ENCODE peak calls at places on chromosomes 6 and 20, in five cellular contexts. X is DND-41, M is mesendoderm, O is GM23248, Q is neuronal stem cell. T is an unnamed sample.

GRCh38 chr6:10425973-10426780 is 11.3 kb upstream of the TFAP2A start:
- DNase-seq in M (peak), Q (no peak), O (peak), X (no peak), T (peak)

GRCh38 chr20:31604567-31605030 is 490 bp upstream of the ID1 start:
- DNase-seq in M (no peak), O (no peak), Q (no peak), X (no peak), T (no peak)

GRCh38 chr6:139762587-139763031 is 388.2 kb upstream of the CITED2 start:
- DNase-seq in X (no peak), M (no peak), O (peak), Q (no peak), T (no peak)

GRCh38 chr20:63576311-63576710 is 2.3 kb upstream of the HELZ2 start:
- DNase-seq in M (no peak), Q (no peak), O (peak), X (no peak), T (no peak)

GRCh38 chr6:170166511-170167122 is 124.3 kb downstream of the DLL1 start:
- DNase-seq in X (no peak), Q (no peak), M (no peak), O (no peak), T (peak)

GRCh38 chr20:17934141-17934862 is 34.3 kb downstream of the SNX5 start:
- DNase-seq in X (no peak), O (no peak), Q (no peak), M (no peak), T (peak)

GRCh38 chr6:79604583-79605037 is 26.5 kb upstream of the SH3BGRL2 start:
- DNase-seq in Q (no peak), M (no peak), O (peak), X (no peak), T (peak)

GRCh38 chr6:150537481-150537880 is 62.2 kb upstream of the PLEKHG1 start:
- DNase-seq in X (no peak), Q (no peak), M (no peak), O (no peak), T (no peak)

GRCh38 chr20:4666001-4666470 is 55.7 kb upstream of the PRND start:
- DNase-seq in O (peak), X (peak), Q (no peak), M (no peak), T (peak)

GRCh38 chr20:32582659-32583580 is 2.2 kb downstream of the NOL4L start:
- DNase-seq in O (peak), M (peak), X (peak), Q (peak), T (peak)

GRCh38 chr20:43911066-43911465 is 3.6 kb upstream of the TOX2 start:
- DNase-seq in M (peak), Q (no peak), X (no peak), O (peak), T (peak)

GRCh38 chr6:76634695-76635094 is 562.2 kb upstream of the IMPG1 start:
- DNase-seq in O (no peak), X (no peak), M (no peak), Q (no peak), T (no peak)

GRCh38 chr6:25331085-25331685 is 52.0 kb downstream of the CARMIL1 start:
- DNase-seq in M (no peak), Q (no peak), X (no peak), O (peak), T (no peak)

GRCh38 chr6:36735110-36735971 is 37.7 kb downstream of the RAB44 start:
- DNase-seq in X (no peak), Q (no peak), O (peak), M (peak), T (peak)

GRCh38 chr6:42374027-42374669 is 77.6 kb downstream of the TRERF1 start:
- DNase-seq in Q (no peak), M (no peak), O (no peak), X (no peak), T (no peak)

GRCh38 chr6:134529921-134530320 is 212.0 kb upstream of the SGK1 start:
- DNase-seq in O (peak), M (no peak), X (peak), Q (no peak), T (peak)

GRCh38 chr20:54345817-54346216 is 129.6 kb upstream of the DOK5 start:
- DNase-seq in O (peak), M (peak), Q (no peak), X (no peak), T (peak)

GRCh38 chr6:166331503-166332133 is 10.7 kb downstream of the SFT2D1 start:
- DNase-seq in O (no peak), M (no peak), Q (no peak), X (no peak), T (no peak)

GRCh38 chr6:121435444-121436069 is at the start of gene GJA1:
- DNase-seq in O (peak), X (no peak), M (peak), Q (peak), T (peak)

GRCh38 chr6:90905351-90905750 is 318.5 kb upstream of the MAP3K7 start:
- DNase-seq in O (no peak), M (no peak), Q (no peak), X (no peak), T (no peak)

GRCh38 chr6:49693512-49693911 is 19.8 kb downstream of the CRISP2 start:
- DNase-seq in X (no peak), O (no peak), M (no peak), Q (no peak), T (no peak)

GRCh38 chr6:82182756-82183155 is 64.8 kb downstream of the IBTK start:
- DNase-seq in Q (no peak), X (no peak), O (peak), M (peak), T (peak)

GRCh38 chr20:64001607-64002011 is 20.7 kb downstream of the PRPF6 start:
- DNase-seq in M (no peak), O (no peak), Q (no peak), X (no peak), T (no peak)

GRCh38 chr6:40957616-40958492 is 81.2 kb downstream of the UNC5CL start:
- DNase-seq in Q (no peak), M (no peak), X (no peak), O (peak), T (peak)

GRCh38 chr6:111423055-111423633 is 59.9 kb downstream of the REV3L start:
- DNase-seq in X (no peak), Q (no peak), O (peak), M (no peak), T (no peak)

DNA sequence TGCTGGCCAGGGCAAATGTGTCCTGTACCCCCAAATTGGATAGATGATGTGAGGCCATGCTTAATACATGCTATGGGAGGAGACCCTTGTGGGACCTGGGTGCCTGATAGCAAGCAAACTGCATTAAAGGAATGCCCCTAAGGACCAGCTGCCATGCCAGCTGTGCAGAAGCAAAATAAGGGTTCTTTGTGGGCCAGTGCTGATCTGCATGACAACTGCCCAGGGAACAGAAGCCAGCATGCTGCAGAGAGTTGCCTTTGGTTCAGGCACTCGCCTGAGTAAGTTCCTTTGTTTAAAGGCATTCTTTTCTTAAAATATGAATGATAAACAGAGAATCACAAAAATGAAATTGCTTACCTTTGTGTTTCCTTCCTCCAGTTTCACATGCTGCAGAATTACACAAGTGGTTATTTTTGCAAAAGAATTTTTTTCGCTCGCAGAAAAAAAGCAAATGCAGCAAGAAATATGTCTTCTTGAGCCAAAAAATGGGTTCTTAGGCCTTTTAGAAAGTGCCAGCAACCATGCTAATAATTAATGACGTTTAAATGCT is 6.9 kb upstream of the SYNDIG1 start:
- DNase-seq in O (no peak), Q (peak), X (no peak), M (no peak), T (no peak)
- H3K4me2 ChIP-seq in O (no peak), Q (no peak), X (no peak), M (no peak), T (no peak)

GRCh38 chr6:15297895-15298590 is 52.2 kb downstream of the JARID2 start:
- DNase-seq in Q (no peak), O (peak), X (no peak), M (peak), T (no peak)
- H3K4me2 ChIP-seq in Q (no peak), O (no peak), X (no peak), M (no peak), T (no peak)

GRCh38 chr20:57321142-57321541 is 8.5 kb upstream of the SPO11 start:
- DNase-seq in X (no peak), M (no peak), O (no peak), Q (no peak), T (no peak)

GRCh38 chr20:57325632-57326356 is 3.8 kb upstream of the SPO11 start:
- DNase-seq in Q (no peak), X (no peak), O (no peak), M (no peak), T (no peak)

GRCh38 chr20:57322476-57322875 is 7.1 kb upstream of the SPO11 start:
- DNase-seq in M (no peak), X (no peak), Q (no peak), O (peak), T (no peak)

GRCh38 chr20:57320358-57320757 is 9.2 kb upstream of the SPO11 start:
- DNase-seq in O (no peak), M (no peak), Q (no peak), X (no peak), T (no peak)

DNA sequence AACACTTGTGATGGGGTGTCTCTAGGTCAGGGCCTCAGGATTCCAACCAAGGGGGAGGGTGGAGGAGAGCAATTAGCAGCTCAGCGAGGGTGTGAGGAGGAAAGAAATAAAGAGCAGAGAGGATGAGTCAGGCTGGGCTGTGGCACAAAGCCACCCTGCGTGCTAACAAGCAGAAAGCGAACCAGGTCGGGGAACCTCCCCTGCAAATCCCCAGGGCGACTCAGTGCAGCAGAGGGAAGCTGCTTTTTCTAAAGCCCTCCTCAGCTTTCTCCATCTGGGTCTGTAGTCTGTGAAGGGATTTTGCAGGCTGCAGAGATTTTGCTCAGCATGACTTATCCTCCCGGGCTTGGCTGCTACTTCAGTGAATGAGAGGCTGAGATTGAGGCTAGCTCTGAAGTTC is 6.6 kb upstream of the SPO11 start:
- DNase-seq in M (peak), O (peak), X (no peak), Q (peak), T (no peak)
- H3K4me2 ChIP-seq in M (no peak), O (peak), X (no peak), Q (peak), T (no peak)

DNA sequence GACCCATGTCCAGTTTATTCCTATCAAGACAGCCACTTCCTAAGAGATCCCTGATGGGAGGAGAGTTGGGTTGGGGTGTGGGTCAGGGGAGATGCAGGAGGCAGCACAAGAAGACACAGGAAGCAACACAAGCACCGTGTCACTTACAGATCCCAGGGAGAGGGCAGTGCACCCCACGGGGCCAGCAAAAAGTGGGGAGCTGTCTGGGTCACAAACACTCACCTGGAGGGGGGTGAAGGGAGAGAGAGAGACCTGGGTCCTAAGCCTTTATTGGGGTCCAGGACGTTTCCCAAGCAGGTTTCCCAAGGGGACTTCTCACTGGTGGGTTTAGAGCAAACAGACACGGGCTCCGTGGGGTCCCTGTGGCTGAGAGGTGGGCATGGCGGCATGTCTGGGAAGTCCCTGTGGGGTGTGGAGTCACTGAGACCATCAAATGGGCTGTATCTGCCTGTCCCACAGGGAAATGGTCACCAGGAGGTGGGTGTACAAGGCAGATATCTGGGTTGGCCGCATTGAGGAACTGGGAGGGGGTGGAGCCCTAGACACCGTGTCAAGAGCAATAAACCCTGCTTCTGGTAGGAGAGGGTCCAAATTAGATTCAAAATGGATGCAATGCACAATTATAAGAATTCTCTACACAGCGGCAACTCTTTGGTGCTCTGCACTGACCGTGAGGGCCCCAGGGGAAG is 1.6 kb upstream of the CD93 start:
- DNase-seq in Q (no peak), X (no peak), M (no peak), O (no peak), T (no peak)
- H3K4me2 ChIP-seq in Q (no peak), X (no peak), M (no peak), O (no peak), T (no peak)

DNA sequence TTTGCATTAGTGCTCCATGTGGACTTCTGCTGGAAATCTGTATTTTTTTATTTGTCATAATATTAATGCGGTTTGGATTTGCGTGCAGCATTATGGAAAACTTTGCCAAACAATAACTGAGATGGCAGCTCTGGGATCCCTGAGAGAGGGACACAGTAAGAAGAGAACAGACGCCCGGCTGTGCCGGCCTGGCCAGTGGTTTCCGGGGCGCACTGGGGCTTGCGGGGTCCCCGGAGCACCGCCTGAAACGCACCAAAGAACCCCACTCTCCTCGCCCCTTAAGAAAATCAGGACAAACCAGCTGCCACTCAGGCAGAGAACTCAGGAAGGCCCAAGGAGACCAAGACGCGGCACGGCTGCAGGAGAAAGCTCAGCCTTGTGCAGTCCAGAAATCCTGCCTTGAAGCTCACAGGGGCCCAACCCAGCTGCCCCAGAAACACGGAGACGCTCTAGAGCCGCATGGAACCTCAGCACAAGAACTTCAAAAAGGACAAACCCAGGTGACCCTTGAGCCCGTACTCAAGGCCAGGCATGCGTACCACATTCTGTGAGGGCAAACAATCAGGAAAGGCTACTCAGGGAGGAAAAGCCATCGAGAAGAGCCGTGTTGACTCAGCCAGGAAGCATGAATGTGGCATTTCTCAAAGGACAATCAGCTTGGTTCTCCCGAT is 226.5 kb upstream of the CDYL start:
- DNase-seq in M (no peak), O (no peak), Q (no peak), X (no peak), T (no peak)
- H3K4me2 ChIP-seq in M (no peak), O (no peak), Q (no peak), X (no peak), T (no peak)

GRCh38 chr6:87754828-87755227 is 52.8 kb upstream of the AKIRIN2 start:
- DNase-seq in O (no peak), M (no peak), Q (no peak), X (no peak), T (no peak)

GRCh38 chr6:87757792-87758191 is 55.8 kb upstream of the AKIRIN2 start:
- DNase-seq in M (no peak), O (no peak), Q (no peak), X (no peak), T (no peak)

GRCh38 chr6:87756858-87757257 is 54.8 kb upstream of the AKIRIN2 start:
- DNase-seq in M (peak), X (peak), Q (no peak), O (peak), T (peak)

GRCh38 chr6:87753131-87753685 is 51.2 kb upstream of the AKIRIN2 start:
- DNase-seq in M (no peak), X (no peak), O (peak), Q (no peak), T (no peak)

GRCh38 chr6:87755697-87756671 is 54.0 kb upstream of the AKIRIN2 start:
- DNase-seq in X (no peak), Q (no peak), O (peak), M (peak), T (peak)
- H3K4me2 ChIP-seq in X (no peak), Q (no peak), O (peak), M (no peak), T (peak)

DNA sequence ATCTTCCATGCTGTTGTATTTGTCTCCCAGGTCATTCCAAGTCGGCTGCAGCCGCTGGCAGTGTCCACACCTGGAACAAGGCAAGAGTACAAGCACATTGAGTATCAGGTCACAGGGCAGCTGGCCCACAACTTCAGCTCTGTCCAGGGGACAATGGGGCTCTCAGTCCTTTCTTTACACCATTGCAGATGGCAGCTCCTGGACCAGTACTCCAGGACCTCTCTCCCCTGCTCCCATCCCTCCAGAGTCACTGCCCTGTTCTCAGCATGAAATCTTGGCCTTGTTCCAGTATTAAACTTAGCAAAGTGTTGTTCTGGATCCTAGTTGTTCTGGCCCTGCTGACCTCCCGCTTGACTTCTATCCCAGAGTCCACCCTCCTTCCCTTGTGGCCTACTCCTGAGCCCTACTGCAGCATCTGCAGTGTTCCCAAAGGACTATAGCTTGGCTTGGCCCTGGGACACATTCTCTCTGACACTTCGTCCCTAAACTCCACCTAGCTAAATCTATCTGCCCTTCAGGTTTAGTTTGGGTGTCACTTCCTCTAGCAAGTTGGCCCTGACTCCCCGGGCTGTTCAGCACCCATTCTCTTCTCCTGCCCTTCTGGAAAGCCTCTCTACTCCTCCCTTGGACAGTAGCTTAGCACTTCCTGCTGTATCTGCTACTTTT is 5.8 kb downstream of the TXNDC5 start:
- DNase-seq in M (no peak), Q (no peak), X (no peak), O (no peak), T (no peak)
- H3K4me2 ChIP-seq in M (no peak), Q (no peak), X (no peak), O (no peak), T (no peak)

GRCh38 chr6:128569737-128570438 is 49.5 kb upstream of the PTPRK start:
- DNase-seq in M (peak), Q (peak), O (peak), X (no peak), T (peak)

GRCh38 chr6:128570439-128571063 is 50.2 kb upstream of the PTPRK start:
- DNase-seq in X (no peak), Q (no peak), M (no peak), O (no peak), T (peak)

GRCh38 chr6:128572286-128572685 is 51.9 kb upstream of the PTPRK start:
- DNase-seq in M (no peak), O (peak), Q (no peak), X (no peak), T (peak)

GRCh38 chr6:128567029-128567428 is 46.6 kb upstream of the PTPRK start:
- DNase-seq in X (no peak), Q (no peak), O (peak), M (no peak), T (peak)
- H3K4me2 ChIP-seq in X (no peak), Q (no peak), O (peak), M (no peak), T (peak)

GRCh38 chr20:50185426-50185825 is 5.2 kb upstream of the CEBPB start:
- DNase-seq in O (no peak), X (no peak), M (no peak), Q (no peak), T (no peak)
- H3K4me2 ChIP-seq in O (no peak), X (no peak), M (no peak), Q (no peak), T (no peak)

T was measured in osteoblast.